ENCODE peak calls at places on chromosomes 11 and 22, in six cellular contexts. One of them, this sample, is unnamed.

GRCh38 chr11:20565236-20565635 is 34.2 kb upstream of the SLC6A5 start:
- DNase-seq in CD4-positive, alpha-beta T cell: no peak
- DNase-seq in activated T-cell treated with anti-CD3 and anti-CD28 coated beads for 48 hours: no peak
- DNase-seq in memory B cell: no peak
- DNase-seq in AG08396: no peak
- DNase-seq in cardiac fibroblast: no peak
- DNase-seq in this sample: no peak

GRCh38 chr11:13297917-13298356 is 20.3 kb downstream of the BMAL1 start:
- DNase-seq in CD4-positive, alpha-beta T cell: no peak
- DNase-seq in activated T-cell treated with anti-CD3 and anti-CD28 coated beads for 48 hours: no peak
- DNase-seq in memory B cell: no peak
- DNase-seq in AG08396: no peak
- DNase-seq in cardiac fibroblast: no peak
- DNase-seq in this sample: no peak

GRCh38 chr22:18966748-18967147 is 30.7 kb upstream of the PRODH start:
- DNase-seq in CD4-positive, alpha-beta T cell: no peak
- DNase-seq in activated T-cell treated with anti-CD3 and anti-CD28 coated beads for 48 hours: no peak
- DNase-seq in memory B cell: no peak
- DNase-seq in AG08396: no peak
- DNase-seq in cardiac fibroblast: no peak
- DNase-seq in this sample: no peak

GRCh38 chr11:35166369-35167360 is 27.7 kb downstream of the CD44 start:
- DNase-seq in CD4-positive, alpha-beta T cell: no peak
- DNase-seq in activated T-cell treated with anti-CD3 and anti-CD28 coated beads for 48 hours: no peak
- DNase-seq in memory B cell: no peak
- DNase-seq in AG08396: peak
- DNase-seq in cardiac fibroblast: peak
- DNase-seq in this sample: peak

GRCh38 chr11:131897976-131898375 is 527.6 kb downstream of the NTM start:
- DNase-seq in CD4-positive, alpha-beta T cell: no peak
- DNase-seq in activated T-cell treated with anti-CD3 and anti-CD28 coated beads for 48 hours: no peak
- DNase-seq in memory B cell: no peak
- DNase-seq in AG08396: no peak
- DNase-seq in cardiac fibroblast: peak
- DNase-seq in this sample: peak

GRCh38 chr11:92253945-92254344 is 29.3 kb downstream of the FAT3 start:
- DNase-seq in CD4-positive, alpha-beta T cell: no peak
- DNase-seq in activated T-cell treated with anti-CD3 and anti-CD28 coated beads for 48 hours: no peak
- DNase-seq in memory B cell: no peak
- DNase-seq in AG08396: no peak
- DNase-seq in cardiac fibroblast: peak
- DNase-seq in this sample: no peak

GRCh38 chr11:87597696-87598095 is 560.0 kb downstream of the TMEM135 start:
- DNase-seq in CD4-positive, alpha-beta T cell: no peak
- DNase-seq in activated T-cell treated with anti-CD3 and anti-CD28 coated beads for 48 hours: no peak
- DNase-seq in memory B cell: no peak
- DNase-seq in AG08396: no peak
- DNase-seq in cardiac fibroblast: no peak
- DNase-seq in this sample: no peak

GRCh38 chr11:102199673-102200072 is 89.4 kb downstream of the YAP1 start:
- DNase-seq in CD4-positive, alpha-beta T cell: no peak
- DNase-seq in activated T-cell treated with anti-CD3 and anti-CD28 coated beads for 48 hours: no peak
- DNase-seq in memory B cell: no peak
- DNase-seq in AG08396: no peak
- DNase-seq in cardiac fibroblast: no peak
- DNase-seq in this sample: no peak

GRCh38 chr11:6693342-6694228 is 10.4 kb upstream of the MRPL17 start:
- DNase-seq in CD4-positive, alpha-beta T cell: peak
- DNase-seq in activated T-cell treated with anti-CD3 and anti-CD28 coated beads for 48 hours: peak
- DNase-seq in memory B cell: no peak
- DNase-seq in AG08396: no peak
- DNase-seq in cardiac fibroblast: peak
- DNase-seq in this sample: peak

GRCh38 chr11:26323837-26324236 is 8.1 kb upstream of the ANO3 start:
- DNase-seq in CD4-positive, alpha-beta T cell: no peak
- DNase-seq in activated T-cell treated with anti-CD3 and anti-CD28 coated beads for 48 hours: no peak
- DNase-seq in memory B cell: no peak
- DNase-seq in AG08396: no peak
- DNase-seq in cardiac fibroblast: no peak
- DNase-seq in this sample: peak

GRCh38 chr11:94586546-94586945 is 19.4 kb downstream of the PIWIL4 start:
- DNase-seq in CD4-positive, alpha-beta T cell: no peak
- DNase-seq in activated T-cell treated with anti-CD3 and anti-CD28 coated beads for 48 hours: no peak
- DNase-seq in memory B cell: no peak
- DNase-seq in AG08396: no peak
- DNase-seq in cardiac fibroblast: no peak
- DNase-seq in this sample: no peak

GRCh38 chr11:86914836-86915519 is 40.2 kb downstream of the FZD4 start:
- DNase-seq in CD4-positive, alpha-beta T cell: no peak
- DNase-seq in activated T-cell treated with anti-CD3 and anti-CD28 coated beads for 48 hours: no peak
- DNase-seq in memory B cell: no peak
- DNase-seq in AG08396: no peak
- DNase-seq in cardiac fibroblast: no peak
- DNase-seq in this sample: no peak

GRCh38 chr11:121104223-121104831 is 3.3 kb downstream of the TECTA start:
- DNase-seq in CD4-positive, alpha-beta T cell: no peak
- DNase-seq in activated T-cell treated with anti-CD3 and anti-CD28 coated beads for 48 hours: no peak
- DNase-seq in memory B cell: no peak
- DNase-seq in AG08396: no peak
- DNase-seq in cardiac fibroblast: no peak
- DNase-seq in this sample: no peak

GRCh38 chr11:79481795-79482194 is 41.0 kb upstream of the TENM4 start:
- DNase-seq in CD4-positive, alpha-beta T cell: no peak
- DNase-seq in activated T-cell treated with anti-CD3 and anti-CD28 coated beads for 48 hours: no peak
- DNase-seq in memory B cell: no peak
- DNase-seq in AG08396: no peak
- DNase-seq in cardiac fibroblast: no peak
- DNase-seq in this sample: no peak

GRCh38 chr11:11978098-11978637 is 30.3 kb downstream of the DKK3 start:
- DNase-seq in CD4-positive, alpha-beta T cell: no peak
- DNase-seq in activated T-cell treated with anti-CD3 and anti-CD28 coated beads for 48 hours: no peak
- DNase-seq in memory B cell: no peak
- DNase-seq in AG08396: no peak
- DNase-seq in cardiac fibroblast: no peak
- DNase-seq in this sample: no peak

GRCh38 chr22:40638261-40638660 is 1.7 kb upstream of the MRTFA start:
- DNase-seq in CD4-positive, alpha-beta T cell: no peak
- DNase-seq in activated T-cell treated with anti-CD3 and anti-CD28 coated beads for 48 hours: no peak
- DNase-seq in memory B cell: no peak
- DNase-seq in AG08396: no peak
- DNase-seq in cardiac fibroblast: no peak
- DNase-seq in this sample: no peak

GRCh38 chr11:117833401-117833891 is 8.9 kb upstream of the FXYD2 start:
- DNase-seq in CD4-positive, alpha-beta T cell: no peak
- DNase-seq in activated T-cell treated with anti-CD3 and anti-CD28 coated beads for 48 hours: no peak
- DNase-seq in memory B cell: no peak
- DNase-seq in AG08396: no peak
- DNase-seq in cardiac fibroblast: no peak
- DNase-seq in this sample: no peak

GRCh38 chr11:2807276-2807681 is 78.3 kb downstream of the CDKN1C start:
- DNase-seq in CD4-positive, alpha-beta T cell: no peak
- DNase-seq in activated T-cell treated with anti-CD3 and anti-CD28 coated beads for 48 hours: no peak
- DNase-seq in memory B cell: no peak
- DNase-seq in AG08396: peak
- DNase-seq in cardiac fibroblast: peak
- DNase-seq in this sample: peak

GRCh38 chr11:26193714-26194373 is 138.1 kb upstream of the ANO3 start:
- DNase-seq in CD4-positive, alpha-beta T cell: no peak
- DNase-seq in activated T-cell treated with anti-CD3 and anti-CD28 coated beads for 48 hours: no peak
- DNase-seq in memory B cell: no peak
- DNase-seq in AG08396: no peak
- DNase-seq in cardiac fibroblast: no peak
- DNase-seq in this sample: no peak

GRCh38 chr22:24181996-24182560 is 791 bp downstream of the SUSD2 start:
- DNase-seq in CD4-positive, alpha-beta T cell: no peak
- DNase-seq in activated T-cell treated with anti-CD3 and anti-CD28 coated beads for 48 hours: no peak
- DNase-seq in memory B cell: no peak
- DNase-seq in AG08396: no peak
- DNase-seq in cardiac fibroblast: no peak
- DNase-seq in this sample: no peak

GRCh38 chr22:25200967-25201366 is 1.3 kb downstream of the CRYBB3 start:
- DNase-seq in CD4-positive, alpha-beta T cell: no peak
- DNase-seq in activated T-cell treated with anti-CD3 and anti-CD28 coated beads for 48 hours: no peak
- DNase-seq in memory B cell: no peak
- DNase-seq in AG08396: no peak
- DNase-seq in cardiac fibroblast: no peak
- DNase-seq in this sample: no peak

GRCh38 chr22:27647540-27647939 is 154.0 kb downstream of the MN1 start:
- DNase-seq in CD4-positive, alpha-beta T cell: no peak
- DNase-seq in activated T-cell treated with anti-CD3 and anti-CD28 coated beads for 48 hours: no peak
- DNase-seq in memory B cell: no peak
- DNase-seq in AG08396: no peak
- DNase-seq in cardiac fibroblast: no peak
- DNase-seq in this sample: no peak

GRCh38 chr11:124732230-124732629 is 7.5 kb upstream of the NRGN start:
- DNase-seq in CD4-positive, alpha-beta T cell: no peak
- DNase-seq in activated T-cell treated with anti-CD3 and anti-CD28 coated beads for 48 hours: no peak
- DNase-seq in memory B cell: no peak
- DNase-seq in AG08396: no peak
- DNase-seq in cardiac fibroblast: no peak
- DNase-seq in this sample: no peak

GRCh38 chr11:41449483-41450050 is 9.9 kb downstream of the LRRC4C start:
- DNase-seq in CD4-positive, alpha-beta T cell: no peak
- DNase-seq in activated T-cell treated with anti-CD3 and anti-CD28 coated beads for 48 hours: no peak
- DNase-seq in memory B cell: no peak
- DNase-seq in AG08396: no peak
- DNase-seq in cardiac fibroblast: no peak
- DNase-seq in this sample: no peak

GRCh38 chr11:122235615-122236014 is 119.6 kb upstream of the BLID start:
- DNase-seq in CD4-positive, alpha-beta T cell: no peak
- DNase-seq in activated T-cell treated with anti-CD3 and anti-CD28 coated beads for 48 hours: no peak
- DNase-seq in memory B cell: no peak
- DNase-seq in AG08396: peak
- DNase-seq in cardiac fibroblast: peak
- DNase-seq in this sample: peak

GRCh38 chr11:12126352-12127019 is 16.1 kb downstream of the MICAL2 start:
- DNase-seq in CD4-positive, alpha-beta T cell: no peak
- DNase-seq in activated T-cell treated with anti-CD3 and anti-CD28 coated beads for 48 hours: no peak
- DNase-seq in memory B cell: no peak
- DNase-seq in AG08396: peak
- DNase-seq in cardiac fibroblast: peak
- DNase-seq in this sample: peak

GRCh38 chr11:128022007-128022368 is 565.4 kb downstream of the ETS1 start:
- DNase-seq in CD4-positive, alpha-beta T cell: no peak
- DNase-seq in activated T-cell treated with anti-CD3 and anti-CD28 coated beads for 48 hours: no peak
- DNase-seq in memory B cell: no peak
- DNase-seq in AG08396: peak
- DNase-seq in cardiac fibroblast: peak
- DNase-seq in this sample: peak

GRCh38 chr11:90202342-90202741 is 20.5 kb downstream of the CHORDC1 start:
- DNase-seq in CD4-positive, alpha-beta T cell: no peak
- DNase-seq in activated T-cell treated with anti-CD3 and anti-CD28 coated beads for 48 hours: no peak
- DNase-seq in memory B cell: no peak
- DNase-seq in AG08396: no peak
- DNase-seq in cardiac fibroblast: no peak
- DNase-seq in this sample: no peak

GRCh38 chr22:30890689-30891442 is 77.7 kb downstream of the MORC2 start:
- DNase-seq in CD4-positive, alpha-beta T cell: peak
- DNase-seq in activated T-cell treated with anti-CD3 and anti-CD28 coated beads for 48 hours: peak
- DNase-seq in memory B cell: no peak
- DNase-seq in AG08396: peak
- DNase-seq in cardiac fibroblast: peak
- DNase-seq in this sample: peak

GRCh38 chr22:46064966-46065666 is 85.2 kb upstream of the PPARA start:
- DNase-seq in CD4-positive, alpha-beta T cell: no peak
- DNase-seq in activated T-cell treated with anti-CD3 and anti-CD28 coated beads for 48 hours: no peak
- DNase-seq in memory B cell: no peak
- DNase-seq in AG08396: peak
- DNase-seq in cardiac fibroblast: no peak
- DNase-seq in this sample: peak

GRCh38 chr11:129620705-129621104 is 194.9 kb upstream of the TMEM45B start:
- DNase-seq in CD4-positive, alpha-beta T cell: no peak
- DNase-seq in activated T-cell treated with anti-CD3 and anti-CD28 coated beads for 48 hours: no peak
- DNase-seq in memory B cell: no peak
- DNase-seq in AG08396: no peak
- DNase-seq in cardiac fibroblast: no peak
- DNase-seq in this sample: peak

GRCh38 chr11:9838961-9839360 is 175.1 kb downstream of the SWAP70 start:
- DNase-seq in CD4-positive, alpha-beta T cell: no peak
- DNase-seq in activated T-cell treated with anti-CD3 and anti-CD28 coated beads for 48 hours: no peak
- DNase-seq in memory B cell: no peak
- DNase-seq in AG08396: no peak
- DNase-seq in cardiac fibroblast: no peak
- DNase-seq in this sample: peak

GRCh38 chr22:33271390-33272161 is 213.4 kb upstream of the SYN3 start:
- DNase-seq in CD4-positive, alpha-beta T cell: no peak
- DNase-seq in activated T-cell treated with anti-CD3 and anti-CD28 coated beads for 48 hours: no peak
- DNase-seq in memory B cell: peak
- DNase-seq in AG08396: peak
- DNase-seq in cardiac fibroblast: peak
- DNase-seq in this sample: peak

GRCh38 chr22:47564158-47564450 is 801.7 kb downstream of the TBC1D22A start:
- DNase-seq in CD4-positive, alpha-beta T cell: no peak
- DNase-seq in activated T-cell treated with anti-CD3 and anti-CD28 coated beads for 48 hours: no peak
- DNase-seq in memory B cell: no peak
- DNase-seq in AG08396: no peak
- DNase-seq in cardiac fibroblast: no peak
- DNase-seq in this sample: no peak

GRCh38 chr11:56932572-56933235 is 56.0 kb upstream of the OR5AK2 start:
- DNase-seq in CD4-positive, alpha-beta T cell: no peak
- DNase-seq in activated T-cell treated with anti-CD3 and anti-CD28 coated beads for 48 hours: no peak
- DNase-seq in memory B cell: no peak
- DNase-seq in AG08396: no peak
- DNase-seq in cardiac fibroblast: peak
- DNase-seq in this sample: peak

GRCh38 chr11:32555885-32556284 is 27.7 kb upstream of the EIF3M start:
- DNase-seq in CD4-positive, alpha-beta T cell: no peak
- DNase-seq in activated T-cell treated with anti-CD3 and anti-CD28 coated beads for 48 hours: no peak
- DNase-seq in memory B cell: no peak
- DNase-seq in AG08396: no peak
- DNase-seq in cardiac fibroblast: no peak
- DNase-seq in this sample: no peak